ENCODE peak calls at places on chromosomes 13 and 19, in ten cellular contexts. L is endothelial cell; N is psoas muscle; T is mucosa of descending colon; Z is CD4-positive, alpha-beta T cell; E is AG04450; I is body of pancreas; G is fibroblast of lung; W is progenitor cell of endocrine pancreas; D is PC-3. Q is an unnamed sample.

GRCh38 chr19:29285187-29285687 is 72.3 kb upstream of the UQCRFS1 start:
- DNase-seq in T (no peak), L (no peak), D (no peak), Z (no peak), G (no peak), E (no peak), I (no peak), W (no peak), N (no peak), Q (no peak)

GRCh38 chr19:13556552-13556951 is 50.3 kb upstream of the CACNA1A start:
- DNase-seq in I (peak; percentile 3), D (no peak), N (no peak), E (no peak), L (no peak), T (no peak), G (no peak), Z (no peak), W (no peak), Q (no peak)

GRCh38 chr19:19064811-19065745 is 1.3 kb downstream of the SLC25A42 start:
- DNase-seq in T (peak; percentile 49), I (peak; percentile 20), N (no peak), E (no peak), W (no peak), D (peak; percentile 19), Z (no peak), G (no peak), L (no peak), Q (no peak)

GRCh38 chr13:30832845-30833332 is 73.2 kb upstream of the MEDAG start:
- DNase-seq in L (no peak), Z (peak; percentile 47), G (peak; percentile 80), N (peak; percentile 64), D (peak; percentile 97), I (peak; percentile 92), E (no peak), T (peak; percentile 94), W (peak; percentile 36), Q (peak; percentile 89)

GRCh38 chr19:3269972-3270667 is 45.7 kb downstream of the CELF5 start:
- DNase-seq in T (no peak), G (no peak), D (no peak), W (no peak), N (no peak), E (no peak), L (no peak), Z (no peak), I (no peak), Q (no peak)

GRCh38 chr13:27631156-27631555 is 9.5 kb downstream of the POLR1D start:
- DNase-seq in E (no peak), N (no peak), D (no peak), L (no peak), W (no peak), Z (no peak), T (no peak), I (no peak), G (no peak), Q (no peak)

GRCh38 chr19:29091127-29091526 is 121.8 kb downstream of the UQCRFS1 start:
- DNase-seq in I (no peak), W (no peak), T (no peak), Z (no peak), L (no peak), N (no peak), G (no peak), D (no peak), E (no peak), Q (no peak)

GRCh38 chr19:7916137-7916907 is 1.7 kb downstream of the TGFBR3L start:
- DNase-seq in E (no peak), T (peak; percentile 69), W (no peak), G (no peak), D (peak; percentile 42), Z (peak; percentile 56), N (peak; percentile 67), L (no peak), I (no peak), Q (no peak)

GRCh38 chr19:50500060-50500752 is 10.8 kb downstream of the JOSD2 start:
- DNase-seq in T (no peak), W (no peak), L (no peak), Z (no peak), N (peak; percentile 92), D (no peak), I (no peak), E (no peak), G (no peak), Q (no peak)
- TF ChIP-seq CTCF in T (no peak), W (peak; percentile 41), L (no peak), Z (no peak), N (peak; percentile 19), D (peak; percentile 41), I (no peak), E (peak; percentile 22), G (peak; percentile 5), Q (peak; percentile 10)

GRCh38 chr19:49212302-49212701 is 54.7 kb downstream of the TRPM4 start:
- DNase-seq in T (no peak), N (no peak), I (no peak), L (no peak), E (no peak), G (no peak), W (no peak), Z (no peak), D (peak; percentile 66), Q (peak; percentile 77)

GRCh38 chr19:49210901-49211451 is 53.4 kb downstream of the TRPM4 start:
- DNase-seq in T (no peak), N (no peak), G (no peak), Z (no peak), E (no peak), D (no peak), I (no peak), L (no peak), W (no peak), Q (no peak)

GRCh38 chr19:49213791-49214190 is 56.2 kb downstream of the TRPM4 start:
- DNase-seq in G (no peak), T (no peak), I (no peak), N (no peak), L (no peak), E (no peak), D (peak; percentile 21), Z (no peak), W (no peak), Q (no peak)

GRCh38 chr19:49214701-49215100 is 57.1 kb downstream of the TRPM4 start:
- DNase-seq in T (no peak), N (no peak), D (no peak), G (no peak), W (no peak), E (no peak), Z (no peak), L (no peak), I (no peak), Q (no peak)

DNA sequence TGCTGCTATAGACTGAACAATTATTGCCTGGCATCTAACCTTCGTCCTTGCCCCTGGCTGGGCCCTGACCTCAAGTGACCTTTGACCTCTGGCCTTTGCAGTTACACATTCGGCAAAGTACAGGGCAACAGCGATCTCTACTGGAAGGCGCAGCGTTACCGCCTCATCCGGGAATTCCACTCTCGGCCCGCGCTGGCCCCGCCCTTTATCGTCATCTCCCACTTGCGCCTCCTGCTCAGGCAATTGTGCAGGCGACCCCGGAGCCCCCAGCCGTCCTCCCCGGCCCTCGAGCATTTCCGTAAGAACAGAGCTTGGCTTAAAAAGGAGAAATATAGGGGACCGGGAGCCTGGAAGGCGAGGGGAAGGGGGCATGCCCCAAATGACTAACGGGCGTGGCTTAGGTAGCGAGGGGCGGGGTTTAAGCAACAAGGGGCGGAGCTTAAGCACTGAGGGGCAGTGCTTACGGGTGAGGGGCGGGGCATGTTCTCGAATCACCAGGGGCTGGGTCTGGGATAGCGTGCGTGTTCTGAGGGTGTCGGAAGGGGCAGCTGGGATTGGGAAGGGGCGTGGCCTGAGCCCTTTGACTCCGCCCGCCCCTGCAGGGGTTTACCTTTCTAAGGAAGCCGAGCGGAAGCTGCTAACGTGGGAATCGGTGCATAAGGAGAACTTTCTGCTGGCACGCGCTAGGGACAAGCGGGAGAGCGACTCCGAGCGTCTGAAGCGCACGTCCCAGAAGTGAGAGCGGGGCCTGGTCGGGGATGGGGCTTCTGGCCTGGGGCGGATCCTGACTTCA is 52.7 kb downstream of the TRPM4 start:
- DNase-seq in G (no peak), W (peak; percentile 21), D (peak; percentile 22), Z (peak; percentile 44), L (peak; percentile 35), N (peak; percentile 70), I (peak; percentile 89), T (peak; percentile 56), E (no peak), Q (peak; percentile 17)
- TF ChIP-seq CTCF in G (peak; percentile 3), W (peak; percentile 18), D (no peak), Z (no peak), L (no peak), N (no peak), I (no peak), T (no peak), E (no peak), Q (no peak)

GRCh38 chr13:99894105-99894504 is 77.5 kb downstream of the ZIC5 start:
- DNase-seq in I (no peak), W (no peak), N (no peak), G (no peak), T (no peak), D (no peak), E (no peak), L (no peak), Z (no peak), Q (no peak)

GRCh38 chr13:99896712-99897440 is 74.7 kb downstream of the ZIC5 start:
- DNase-seq in Z (no peak), I (no peak), G (no peak), N (no peak), W (no peak), E (no peak), D (no peak), T (no peak), L (no peak), Q (no peak)

GRCh38 chr13:99895428-99895998 is 76.1 kb downstream of the ZIC5 start:
- DNase-seq in D (no peak), W (no peak), L (peak; percentile 18), N (no peak), T (peak; percentile 39), Z (peak; percentile 38), I (no peak), G (no peak), E (no peak), Q (no peak)

GRCh38 chr13:99894835-99895427 is 76.6 kb downstream of the ZIC5 start:
- DNase-seq in W (no peak), D (no peak), E (no peak), L (peak; percentile 26), N (no peak), Z (no peak), T (peak; percentile 40), G (no peak), I (no peak), Q (no peak)

GRCh38 chr13:99895999-99896695 is 75.4 kb downstream of the ZIC5 start:
- DNase-seq in G (no peak), L (peak; percentile 14), E (no peak), I (no peak), N (no peak), T (peak; percentile 40), D (no peak), W (no peak), Z (no peak), Q (no peak)
- TF ChIP-seq CTCF in G (no peak), L (no peak), E (no peak), I (no peak), N (no peak), T (no peak), D (no peak), W (no peak), Z (no peak), Q (no peak)

GRCh38 chr13:24698686-24699085 is 18.5 kb downstream of the ATP12A start:
- DNase-seq in I (no peak), D (no peak), T (no peak), G (no peak), L (no peak), Z (no peak), E (no peak), W (no peak), N (peak; percentile 14), Q (no peak)

GRCh38 chr13:24691381-24691780 is 11.2 kb downstream of the ATP12A start:
- DNase-seq in N (peak; percentile 1), G (no peak), D (no peak), I (no peak), L (no peak), Z (no peak), T (no peak), W (no peak), E (no peak), Q (no peak)

GRCh38 chr13:24692541-24692940 is 12.3 kb downstream of the ATP12A start:
- DNase-seq in E (no peak), D (no peak), L (no peak), G (peak; percentile 76), I (peak; percentile 33), T (no peak), Z (no peak), N (peak; percentile 15), W (no peak), Q (peak; percentile 16)

GRCh38 chr13:24694907-24695306 is 14.7 kb downstream of the ATP12A start:
- DNase-seq in T (no peak), D (peak; percentile 55), I (no peak), L (no peak), G (no peak), N (peak; percentile 3), Z (no peak), W (no peak), E (no peak), Q (no peak)

GRCh38 chr13:24693862-24694471 is 13.8 kb downstream of the ATP12A start:
- DNase-seq in G (peak; percentile 26), L (peak; percentile 68), I (peak; percentile 61), Z (no peak), E (no peak), T (no peak), W (peak; percentile 24), N (peak; percentile 36), D (peak; percentile 78), Q (peak; percentile 82)
- TF ChIP-seq CTCF in G (peak; percentile 72), L (peak; percentile 76), I (peak; percentile 52), Z (peak; percentile 67), E (peak; percentile 60), T (peak; percentile 34), W (peak; percentile 79), N (peak; percentile 62), D (peak; percentile 84), Q (peak; percentile 66)